ENCODE peak calls at places on chromosomes 11 and 22, in seven cellular contexts. I is K562, R is GM12878, Z is SK-N-SH, J is HepG2, K is HCT116, V is H1. D is an unnamed sample.

GRCh38 chr22:19448076-19448607 is 631 bp upstream of the C22orf39 start:
- DNase-seq in K (no peak), V (no peak), I (peak), Z (peak), R (no peak), J (peak), D (peak)

GRCh38 chr22:39170825-39171622 is 18.5 kb upstream of the CBX7 start:
- DNase-seq in I (peak), R (peak), J (peak), V (no peak), K (peak), Z (peak), D (peak)

GRCh38 chr11:44162662-44163061 is 67.2 kb downstream of the EXT2 start:
- DNase-seq in J (no peak), I (no peak), V (no peak), K (no peak), R (no peak), Z (no peak), D (no peak)

GRCh38 chr11:21446939-21447590 is 745.8 kb upstream of the ANO5 start:
- DNase-seq in K (no peak), I (no peak), Z (no peak), V (no peak), R (no peak), J (no peak), D (no peak)

GRCh38 chr22:32342977-32343376 is 14.7 kb upstream of the RFPL3 start:
- DNase-seq in R (no peak), J (no peak), K (no peak), I (no peak), Z (no peak), V (no peak), D (no peak)

GRCh38 chr11:118640332-118641154 is 33.1 kb downstream of the PHLDB1 start:
- DNase-seq in R (no peak), I (no peak), Z (peak), K (no peak), J (no peak), V (no peak), D (peak)

GRCh38 chr11:94767701-94768601 is at the start of gene AMOTL1:
- DNase-seq in J (no peak), V (peak), R (no peak), I (peak), K (peak), Z (peak), D (peak)

GRCh38 chr22:31302021-31302420 is 9.7 kb upstream of the PIK3IP1 start:
- DNase-seq in J (no peak), K (no peak), V (no peak), I (no peak), Z (no peak), R (no peak), D (no peak)

GRCh38 chr11:68374531-68374930 is 62.1 kb downstream of the LRP5 start:
- DNase-seq in I (no peak), Z (no peak), V (no peak), J (no peak), K (no peak), R (no peak), D (no peak)

GRCh38 chr11:9688716-9689511 is 25.0 kb downstream of the SWAP70 start:
- DNase-seq in I (no peak), R (peak), Z (peak), K (no peak), V (no peak), J (no peak), D (no peak)
- TF ChIP-seq JUND in I (no peak), R (no peak), Z (peak), K (no peak), V (no peak), J (no peak), D (no peak)

DNA sequence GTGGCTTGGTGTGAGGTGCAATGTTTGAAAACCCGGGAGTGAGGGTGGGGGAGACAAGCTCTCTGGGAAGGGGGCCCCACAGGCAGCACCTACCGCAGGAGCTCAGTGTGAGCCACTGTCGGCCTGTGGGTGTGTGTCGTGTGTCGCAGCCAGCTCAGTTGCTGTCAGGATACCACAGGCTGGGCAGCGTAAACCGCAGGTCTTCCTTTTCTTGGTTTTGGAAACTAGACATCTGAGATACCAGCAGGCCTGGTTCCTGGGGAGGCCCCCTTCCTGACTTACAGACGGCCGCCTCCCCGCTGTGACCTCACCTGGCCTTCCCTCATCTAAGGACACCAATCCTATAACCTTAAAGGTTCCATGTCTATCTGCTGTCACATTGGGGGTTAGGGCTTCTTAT is 19.4 kb downstream of the IRF7 start:
- DNase-seq in J (no peak), K (no peak), R (no peak), I (no peak), Z (no peak), V (no peak), D (no peak)
- TF ChIP-seq JUND in J (no peak), K (no peak), R (no peak), I (no peak), Z (no peak), V (no peak), D (no peak)

DNA sequence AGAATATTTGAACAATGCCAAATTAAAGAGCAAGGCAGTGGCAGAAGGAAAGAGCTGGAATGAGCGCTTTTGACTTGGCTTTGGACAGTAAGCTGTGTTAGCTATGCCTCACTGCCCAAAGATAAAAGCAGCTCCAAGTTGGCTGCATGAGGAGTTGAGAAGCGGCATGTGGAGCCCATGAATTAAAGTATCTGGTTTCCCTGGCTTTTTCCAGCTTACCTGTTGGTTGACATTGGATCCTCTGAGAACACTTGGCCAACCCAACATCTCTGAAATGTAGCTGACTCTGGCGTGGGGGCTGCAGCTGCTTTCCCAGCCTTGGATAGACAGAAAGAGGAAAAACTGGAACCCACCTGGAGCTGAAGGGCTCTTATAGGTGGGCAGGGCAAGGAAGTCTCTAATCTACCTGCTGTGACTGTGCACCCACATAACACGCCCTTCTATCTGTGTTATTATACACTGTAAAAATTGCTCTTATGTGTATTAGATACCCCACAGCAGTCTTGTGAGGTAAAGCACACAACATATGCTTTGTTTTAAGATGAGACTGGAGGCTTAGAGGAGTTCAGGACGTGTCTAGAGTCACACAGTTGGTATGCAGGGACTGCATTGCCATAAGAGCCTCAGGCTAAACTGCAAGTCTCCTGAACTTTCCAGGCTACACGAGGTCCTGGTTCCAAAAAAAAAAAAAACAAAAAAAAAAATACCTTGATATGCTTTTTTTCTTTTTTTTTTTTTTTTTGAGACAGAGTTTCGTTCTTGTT is 5.8 kb downstream of the UBASH3B start:
- DNase-seq in I (no peak), V (no peak), K (no peak), J (no peak), Z (no peak), R (no peak), D (peak)
- TF ChIP-seq JUND in I (no peak), V (no peak), K (no peak), J (no peak), Z (no peak), R (no peak), D (no peak)

DNA sequence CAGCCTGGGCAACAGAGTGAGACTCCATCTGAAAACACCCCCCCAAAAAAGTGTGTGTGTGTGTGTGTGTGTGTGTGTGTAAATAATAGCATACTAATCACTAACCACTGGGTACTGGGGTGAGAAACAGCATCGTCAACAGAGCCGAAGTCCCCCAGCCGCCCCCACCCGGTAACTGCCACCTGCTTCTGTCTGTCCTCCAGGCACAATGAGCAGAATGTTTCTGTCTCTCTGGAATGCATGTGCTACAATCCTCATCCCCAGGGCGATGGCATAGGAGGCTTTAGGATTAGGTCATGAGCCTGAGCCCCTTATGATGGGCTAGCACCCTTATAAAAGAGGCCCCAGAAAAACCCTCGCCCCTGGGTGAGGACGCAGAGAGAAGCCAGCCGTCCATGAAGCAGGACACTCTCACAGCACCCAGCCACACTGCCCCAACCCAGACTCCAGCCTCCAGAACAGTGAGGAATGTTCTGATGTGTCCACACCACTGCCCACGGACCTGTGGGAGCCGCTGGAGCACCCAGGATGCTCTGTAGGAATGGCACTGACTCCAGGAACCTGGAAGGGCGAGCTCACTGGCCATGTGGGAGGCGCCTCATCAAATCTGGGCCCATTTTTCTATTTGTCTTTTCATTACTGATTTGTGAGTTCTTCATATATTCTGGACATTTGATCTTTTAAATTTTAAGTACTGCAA is 9.9 kb downstream of the TTLL8 start:
- DNase-seq in R (no peak), I (no peak), K (no peak), Z (no peak), V (no peak), J (no peak), D (no peak)
- TF ChIP-seq JUND in R (no peak), I (no peak), K (no peak), Z (no peak), V (no peak), J (no peak), D (no peak)

GRCh38 chr11:96322775-96323642 is 20.0 kb downstream of the MAML2 start:
- DNase-seq in I (peak), J (no peak), K (no peak), Z (no peak), V (no peak), R (no peak), D (no peak)

GRCh38 chr11:96326954-96327353 is 16.0 kb downstream of the MAML2 start:
- DNase-seq in I (no peak), K (no peak), Z (no peak), R (no peak), V (no peak), J (no peak), D (peak)

GRCh38 chr11:96323643-96323985 is 19.4 kb downstream of the MAML2 start:
- DNase-seq in J (no peak), I (no peak), Z (no peak), K (no peak), R (no peak), V (no peak), D (no peak)

GRCh38 chr11:96328395-96329010 is 14.5 kb downstream of the MAML2 start:
- DNase-seq in J (no peak), K (no peak), R (no peak), V (no peak), Z (no peak), I (peak), D (no peak)

DNA sequence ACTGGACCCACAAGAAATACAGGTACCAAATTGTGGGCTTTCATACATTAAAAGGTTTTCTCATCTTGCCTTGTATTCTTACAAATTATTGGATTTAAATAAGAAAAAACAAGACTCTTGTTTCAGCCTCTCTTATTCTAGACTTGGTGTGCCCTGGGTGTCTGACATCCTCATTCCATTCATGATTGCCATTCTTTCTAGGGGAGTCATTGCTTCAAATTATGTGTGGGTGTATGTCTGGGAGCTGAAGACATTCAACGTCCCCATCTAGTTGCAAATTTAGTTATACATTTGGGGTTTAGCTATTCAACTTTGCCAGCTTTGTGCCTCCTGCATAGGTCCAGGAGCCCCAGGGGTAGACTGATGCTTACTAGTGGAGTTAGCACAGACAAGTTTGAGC is 18.1 kb downstream of the MAML2 start:
- DNase-seq in R (no peak), K (peak), I (no peak), J (no peak), Z (no peak), V (no peak), D (peak)
- TF ChIP-seq JUND in R (no peak), K (peak), I (no peak), J (no peak), Z (peak), V (peak), D (peak)

DNA sequence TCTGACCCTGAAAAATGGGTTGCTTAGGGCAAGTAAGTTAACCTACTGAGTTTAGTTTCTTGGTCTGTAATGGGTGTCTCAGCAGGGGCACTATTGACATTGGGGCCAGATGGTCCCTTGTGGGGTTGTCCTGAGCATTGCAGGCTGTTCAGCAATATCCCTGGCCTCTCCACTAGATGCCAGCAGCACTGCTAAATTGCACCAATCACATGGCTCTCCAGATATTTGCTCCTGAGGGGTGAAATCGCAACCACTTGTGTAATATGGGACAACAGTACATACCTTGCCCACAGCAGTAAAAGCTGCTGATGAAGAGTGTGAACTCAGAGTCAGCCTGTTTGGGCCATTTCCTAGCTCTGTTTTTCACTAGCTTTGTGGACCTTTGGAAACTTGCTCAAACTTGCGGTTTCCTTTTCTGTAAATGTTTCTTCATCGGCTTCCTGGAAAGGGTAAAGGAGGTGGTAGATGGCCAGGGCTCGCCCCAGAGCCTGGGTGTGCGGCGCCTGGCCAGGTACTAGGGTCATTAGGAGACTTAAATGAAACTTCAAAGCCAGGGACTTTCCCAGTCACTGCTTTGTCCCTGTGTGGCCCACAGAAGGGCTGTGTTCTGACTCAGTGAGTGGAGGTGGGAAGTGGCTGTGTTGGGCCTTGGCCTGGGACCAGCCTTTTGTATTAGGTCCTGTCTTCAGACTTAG is 13.0 kb downstream of the NCF4 start:
- DNase-seq in V (no peak), Z (peak), R (peak), J (peak), K (peak), I (peak), D (peak)
- TF ChIP-seq JUND in V (no peak), Z (no peak), R (peak), J (no peak), K (no peak), I (no peak), D (no peak)

DNA sequence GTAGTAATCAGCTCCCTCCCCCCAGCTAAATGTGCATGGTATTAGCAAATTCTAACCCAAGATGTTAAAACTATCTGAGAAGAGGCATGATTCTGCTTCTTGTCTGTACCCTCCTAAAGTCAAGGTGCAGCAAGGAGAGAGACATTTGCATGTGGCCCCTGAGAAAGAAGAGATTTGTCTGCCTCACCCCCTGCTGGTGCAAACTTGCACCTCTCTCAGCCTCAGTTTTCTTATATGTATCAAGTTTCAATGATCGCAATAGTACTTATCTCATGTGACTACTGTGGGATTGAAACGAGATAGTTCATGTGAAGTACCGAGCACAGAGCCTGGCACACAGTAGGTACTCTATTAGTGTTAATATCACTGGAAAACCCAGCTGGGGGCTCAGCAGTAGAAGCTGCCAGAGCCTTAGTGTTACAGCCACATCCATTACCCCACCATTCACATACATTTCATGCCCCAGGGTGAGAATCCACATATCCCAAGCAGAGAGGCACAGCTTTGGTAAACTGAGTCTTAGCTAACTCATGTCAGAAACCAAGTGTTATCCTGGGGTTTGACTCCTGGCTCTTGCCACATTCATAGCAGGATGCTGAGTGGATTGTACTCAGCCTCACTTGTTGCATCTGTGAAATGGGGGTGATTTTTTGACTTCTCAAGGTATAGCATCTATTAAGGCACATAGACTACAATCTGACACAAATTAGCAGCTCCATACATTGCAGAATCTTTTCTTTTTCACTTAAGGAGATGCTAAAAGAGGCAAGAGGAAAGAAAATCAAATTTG is 24.9 kb downstream of the CD44 start:
- DNase-seq in J (no peak), I (peak), Z (no peak), K (no peak), V (no peak), R (no peak), D (no peak)
- TF ChIP-seq JUND in J (no peak), I (no peak), Z (no peak), K (no peak), V (no peak), R (no peak), D (no peak)

D was measured in T47D.